ENCODE peak calls at places on chromosomes 12 and 14, in seven cellular contexts. W is adrenal gland; K is Daoy; I is iPS DF 6.9; L is NCI-H1417; N is A172; Y is stimulated activated CD8-positive, alpha-beta memory T cell treated with anti-CD3 and anti-CD28 coated beads, Interleukin-15, amount 100 ng/mL, for 1 hour. F is an unnamed sample.

GRCh38 chr14:85538636-85539035 is 8.7 kb downstream of the FLRT2 start:
- DNase-seq in Y (no peak), W (no peak), K (no peak), L (no peak), I (no peak), N (no peak), F (no peak)

GRCh38 chr14:96001866-96002510 is 37.2 kb upstream of the C14orf132 start:
- DNase-seq in I (no peak), N (peak), L (peak), Y (no peak), W (no peak), K (peak), F (no peak)

GRCh38 chr12:106632797-106633450 is 50.1 kb downstream of the RFX4 start:
- DNase-seq in L (no peak), I (no peak), W (no peak), N (peak), K (peak), Y (no peak), F (no peak)

GRCh38 chr12:9868271-9868815 is 811 bp downstream of the CLEC2B start:
- DNase-seq in Y (no peak), K (no peak), W (no peak), I (no peak), L (no peak), N (peak), F (no peak)

GRCh38 chr14:39232554-39233415 is 930 bp upstream of the MIA2 start:
- DNase-seq in N (no peak), L (no peak), Y (no peak), K (peak), I (no peak), W (no peak), F (no peak)

GRCh38 chr12:132263451-132264065 is 65.8 kb downstream of the GALNT9 start:
- DNase-seq in N (no peak), I (no peak), L (peak), Y (no peak), K (no peak), W (no peak), F (no peak)

GRCh38 chr12:83763425-83763824 is 1076.7 kb downstream of the TMTC2 start:
- DNase-seq in L (no peak), K (no peak), W (no peak), N (peak), Y (no peak), I (no peak), F (no peak)

GRCh38 chr12:27861428-27862167 is 81.6 kb upstream of the MANSC4 start:
- DNase-seq in N (no peak), K (no peak), I (no peak), W (peak), Y (no peak), L (peak), F (no peak)

GRCh38 chr12:96233941-96234461 is 39.8 kb downstream of the ELK3 start:
- DNase-seq in K (peak), N (no peak), W (peak), Y (no peak), L (no peak), I (no peak), F (peak)

GRCh38 chr14:25003537-25003936 is 46.4 kb downstream of the STXBP6 start:
- DNase-seq in I (no peak), Y (no peak), W (no peak), N (no peak), K (no peak), L (no peak), F (no peak)

GRCh38 chr12:124434364-124434763 is 133.0 kb downstream of the NCOR2 start:
- DNase-seq in W (no peak), L (no peak), K (no peak), Y (no peak), N (no peak), I (no peak), F (no peak)

GRCh38 chr12:110916295-110916875 is 4.0 kb downstream of the MYL2 start:
- DNase-seq in N (peak), W (no peak), I (no peak), K (peak), Y (no peak), L (no peak), F (no peak)

GRCh38 chr12:101287357-101287756 is 7.5 kb downstream of the UTP20 start:
- DNase-seq in I (no peak), K (no peak), N (no peak), L (no peak), Y (no peak), W (no peak), F (no peak)

GRCh38 chr14:54200726-54201125 is 196.1 kb upstream of the CDKN3 start:
- DNase-seq in N (no peak), L (no peak), W (no peak), I (no peak), Y (no peak), K (no peak), F (no peak)

GRCh38 chr12:53074999-53075370 is 4.2 kb downstream of the SPRYD3 start:
- DNase-seq in I (no peak), L (no peak), K (no peak), N (no peak), W (no peak), Y (no peak), F (no peak)

GRCh38 chr14:20855652-20856291 is 35.4 kb upstream of the RNASE3 start:
- DNase-seq in I (no peak), W (peak), Y (no peak), K (peak), L (no peak), N (peak), F (peak)

GRCh38 chr14:26187996-26188605 is 409.7 kb downstream of the NOVA1 start:
- DNase-seq in I (no peak), N (no peak), K (no peak), L (no peak), W (no peak), Y (no peak), F (no peak)

GRCh38 chr12:19752712-19753111 is 313.4 kb downstream of the AEBP2 start:
- DNase-seq in W (no peak), L (no peak), I (no peak), K (no peak), Y (no peak), N (no peak), F (no peak)

GRCh38 chr12:5830121-5830520 is 114.9 kb downstream of the ANO2 start:
- DNase-seq in L (no peak), W (no peak), Y (no peak), K (peak), N (no peak), I (no peak), F (no peak)

GRCh38 chr14:104516906-104517305 is 62.7 kb upstream of the C14orf180 start:
- DNase-seq in L (no peak), W (no peak), Y (no peak), N (no peak), K (no peak), I (no peak), F (no peak)

GRCh38 chr12:110739488-110739887 is 3.2 kb downstream of the PPP1CC start:
- DNase-seq in N (no peak), W (no peak), L (peak), I (no peak), K (no peak), Y (no peak), F (no peak)

GRCh38 chr14:54501423-54501822 is 8.3 kb upstream of the CGRRF1 start:
- DNase-seq in Y (no peak), N (no peak), L (no peak), W (no peak), K (no peak), I (no peak), F (no peak)

GRCh38 chr14:22737052-22737451 is 29.4 kb upstream of the OXA1L start:
- DNase-seq in W (no peak), Y (no peak), L (no peak), N (no peak), K (no peak), I (no peak), F (no peak)

GRCh38 chr14:43041976-43042375 is 1435.3 kb downstream of the LRFN5 start:
- DNase-seq in Y (no peak), W (no peak), L (no peak), I (no peak), K (no peak), N (no peak), F (no peak)

GRCh38 chr14:22900088-22900799 is 17.2 kb downstream of the REM2 start:
- DNase-seq in I (no peak), W (peak), N (peak), K (peak), Y (no peak), L (peak), F (peak)

GRCh38 chr14:89908712-89909450 is 45.6 kb downstream of the EFCAB11 start:
- DNase-seq in K (peak), Y (no peak), I (no peak), L (no peak), W (no peak), N (no peak), F (no peak)

GRCh38 chr14:102320671-102321455 is 1.3 kb downstream of the ZNF839 start:
- DNase-seq in I (no peak), Y (no peak), W (no peak), L (no peak), K (no peak), N (no peak), F (no peak)

GRCh38 chr12:14774074-14774943 is 29.0 kb downstream of the WBP11 start:
- DNase-seq in L (no peak), K (peak), Y (peak), I (peak), W (peak), N (no peak), F (peak)

GRCh38 chr14:104294983-104295680 is 156.7 kb downstream of the KIF26A start:
- DNase-seq in I (no peak), Y (no peak), L (no peak), K (no peak), W (peak), N (no peak), F (no peak)

GRCh38 chr12:5376591-5377207 is 55.2 kb upstream of the NTF3 start:
- DNase-seq in I (no peak), Y (no peak), K (no peak), N (peak), L (peak), W (no peak), F (peak)

GRCh38 chr12:123987022-123987421 is 14.0 kb downstream of the ZNF664 start:
- DNase-seq in I (no peak), K (no peak), W (no peak), Y (no peak), L (no peak), N (no peak), F (no peak)

GRCh38 chr12:58764100-58764953 is 156.0 kb downstream of the LRIG3 start:
- DNase-seq in Y (no peak), I (no peak), N (no peak), L (peak), K (no peak), W (no peak), F (no peak)

F was measured in prostate gland.